ENCODE peak calls at places on chromosomes 7 and 10, in ten cellular contexts. K is A549; R is DMS153; T is lung; H is iris pigment epithelial cell; C is stimulated activated naive CD4-positive, alpha-beta T cell; Z is GOT3; F is CD4-positive, alpha-beta T cell; E is NCI-H1092 treated with DMSO at 0.1 percent for 48 hours; J is substantia nigra. Y is an unnamed sample.

GRCh38 chr7:18900801-18901200 is 216.6 kb downstream of the TWIST1 start:
- DNase-seq in T (no peak), Z (no peak), R (no peak), F (no peak), C (no peak), H (no peak), K (no peak), E (no peak), J (no peak), Y (no peak)

GRCh38 chr10:50740351-50740688 is 584 bp downstream of the ASAH2B start:
- DNase-seq in H (peak; percentile 81), E (peak; percentile 50), F (no peak), T (no peak), C (no peak), J (no peak), K (peak; percentile 5), Z (no peak), R (no peak), Y (peak; percentile 60)

GRCh38 chr7:155645652-155646051 is 1.2 kb downstream of the RBM33 start:
- DNase-seq in T (no peak), C (no peak), F (no peak), Z (no peak), H (no peak), R (no peak), E (no peak), K (no peak), J (no peak), Y (no peak)

GRCh38 chr7:41754046-41754445 is 51.2 kb upstream of the INHBA start:
- DNase-seq in Z (no peak), T (no peak), C (no peak), H (no peak), F (no peak), R (no peak), K (no peak), J (no peak), E (no peak), Y (no peak)

GRCh38 chr10:92121686-92122492 is 169.0 kb downstream of the CPEB3 start:
- DNase-seq in T (no peak), E (no peak), K (no peak), Z (no peak), C (no peak), H (no peak), J (no peak), F (no peak), R (no peak), Y (no peak)

GRCh38 chr10:131943021-131943814 is 38.5 kb downstream of the BNIP3 start:
- DNase-seq in F (peak; percentile 19), H (peak; percentile 35), J (no peak), Z (no peak), T (no peak), R (no peak), E (no peak), C (no peak), K (peak; percentile 59), Y (no peak)

GRCh38 chr7:134362587-134363483 is 46.1 kb upstream of the SLC35B4 start:
- DNase-seq in R (no peak), T (no peak), Z (no peak), K (no peak), C (no peak), H (peak; percentile 38), E (no peak), F (no peak), J (no peak), Y (no peak)

GRCh38 chr10:112394475-112394875 is 20.6 kb downstream of the ACSL5 start:
- DNase-seq in R (no peak), Z (no peak), K (no peak), J (no peak), F (no peak), C (no peak), E (no peak), T (peak; percentile 58), H (no peak), Y (no peak)

GRCh38 chr10:115417585-115418265 is 324.6 kb downstream of the ATRNL1 start:
- DNase-seq in Z (no peak), J (no peak), E (no peak), T (no peak), K (peak; percentile 10), H (peak; percentile 60), F (no peak), R (no peak), C (no peak), Y (no peak)

GRCh38 chr10:118807512-118808305 is 52.9 kb upstream of the CACUL1 start:
- DNase-seq in H (no peak), J (no peak), E (no peak), R (no peak), C (no peak), T (no peak), F (no peak), K (no peak), Z (no peak), Y (no peak)

GRCh38 chr7:31744294-31744874 is 57.4 kb downstream of the PPP1R17 start:
- DNase-seq in H (peak; percentile 76), R (peak; percentile 69), T (peak; percentile 54), E (peak; percentile 82), F (no peak), K (peak; percentile 44), Z (no peak), J (peak; percentile 5), C (no peak), Y (peak; percentile 63)

GRCh38 chr7:45921699-45922519 is 837 bp upstream of the IGFBP3 start:
- DNase-seq in E (peak; percentile 37), J (no peak), C (no peak), Z (no peak), H (peak; percentile 81), F (no peak), K (peak; percentile 64), T (no peak), R (peak; percentile 37), Y (no peak)

GRCh38 chr7:105776986-105777910 is 99.2 kb downstream of the ATXN7L1 start:
- DNase-seq in E (no peak), Z (no peak), T (no peak), K (peak; percentile 27), R (no peak), H (peak; percentile 51), F (no peak), J (no peak), C (no peak), Y (no peak)

GRCh38 chr10:113035724-113036312 is 85.8 kb downstream of the TCF7L2 start:
- DNase-seq in Z (no peak), J (no peak), C (no peak), K (no peak), E (no peak), T (no peak), H (no peak), R (no peak), F (no peak), Y (no peak)

GRCh38 chr7:63067897-63068585 is 930.6 kb upstream of the ZNF722 start:
- DNase-seq in R (peak; percentile 72), Z (no peak), K (no peak), C (no peak), H (no peak), T (peak; percentile 32), F (no peak), E (no peak), J (no peak), Y (no peak)

GRCh38 chr10:79239275-79239779 is 107.9 kb upstream of the PPIF start:
- DNase-seq in F (no peak), H (peak; percentile 28), C (no peak), R (no peak), K (no peak), T (no peak), Z (no peak), J (peak; percentile 34), E (no peak), Y (no peak)

GRCh38 chr7:37445064-37445723 is 3.5 kb downstream of the ELMO1 start:
- DNase-seq in R (no peak), E (no peak), J (no peak), T (no peak), C (peak; percentile 8), Z (no peak), K (no peak), F (no peak), H (no peak), Y (no peak)

GRCh38 chr7:106794276-106795136 is 70.6 kb upstream of the PIK3CG start:
- DNase-seq in J (no peak), H (no peak), C (no peak), F (no peak), Z (no peak), K (no peak), E (no peak), T (no peak), R (no peak), Y (no peak)

GRCh38 chr7:26149391-26149977 is 2.5 kb upstream of the NFE2L3 start:
- DNase-seq in Z (no peak), J (no peak), E (no peak), R (no peak), C (no peak), F (no peak), H (no peak), K (no peak), T (no peak), Y (no peak)

GRCh38 chr7:28207486-28208158 is 27.0 kb upstream of the JAZF1 start:
- DNase-seq in F (no peak), Z (no peak), K (no peak), C (no peak), R (no peak), E (no peak), H (peak; percentile 37), T (no peak), J (no peak), Y (no peak)

GRCh38 chr7:44291733-44292395 is 33.5 kb downstream of the CAMK2B start:
- DNase-seq in J (no peak), R (no peak), K (no peak), E (no peak), F (no peak), T (no peak), C (no peak), Z (no peak), H (no peak), Y (no peak)

GRCh38 chr7:156612930-156613329 is 27.6 kb upstream of the RNF32 start:
- DNase-seq in E (no peak), K (no peak), F (peak; percentile 68), C (peak; percentile 82), H (no peak), J (no peak), R (no peak), T (no peak), Z (no peak), Y (no peak)

GRCh38 chr7:30795161-30795943 is 24.1 kb downstream of the MINDY4 start:
- DNase-seq in F (no peak), E (no peak), H (no peak), J (no peak), K (no peak), R (no peak), C (no peak), Z (no peak), T (peak; percentile 28), Y (no peak)

GRCh38 chr7:82506702-82507101 is 63.1 kb upstream of the CACNA2D1 start:
- DNase-seq in R (no peak), J (no peak), F (no peak), H (peak; percentile 39), T (no peak), C (no peak), E (no peak), Z (no peak), K (no peak), Y (no peak)

GRCh38 chr7:46123-46829 is 146.1 kb upstream of the FAM20C start:
- DNase-seq in K (no peak), H (no peak), E (no peak), J (no peak), R (no peak), F (no peak), C (no peak), T (no peak), Z (no peak), Y (no peak)

GRCh38 chr10:29761916-29762315 is 127.1 kb upstream of the SVIL start:
- DNase-seq in R (no peak), H (no peak), J (no peak), E (no peak), F (no peak), K (no peak), Z (no peak), C (no peak), T (no peak), Y (no peak)

GRCh38 chr10:72274730-72275350 is 1.1 kb downstream of the DDIT4 start:
- DNase-seq in K (peak; percentile 67), R (peak; percentile 27), Z (no peak), E (peak; percentile 46), F (peak; percentile 63), J (peak; percentile 40), H (peak; percentile 74), C (peak; percentile 69), T (peak; percentile 66), Y (peak; percentile 69)

GRCh38 chr7:92682767-92683539 is 92.8 kb upstream of the FAM133B start:
- DNase-seq in F (no peak), T (no peak), R (no peak), C (peak; percentile 52), H (peak; percentile 62), K (no peak), J (no peak), E (no peak), Z (no peak), Y (no peak)

Y was measured in natural killer cell treated with Interleukin-12 subunit alpha and Interleukin-12 subunit beta and Interleukin-15 and Interleukin-18, amount 100 ng/mL, for 72 hours.